ENCODE peak calls at places on chromosomes 1 and 21, in seven cellular contexts. U is EH, N is lower lobe of right lung, R is T1000, C is astrocyte of the spinal cord, O is left ventricle myocardium inferior, Z is A172. E is an unnamed sample.

GRCh38 chr1:222769181-222769580 is 32.2 kb downstream of the FAM177B start:
- DNase-seq in C (no peak), O (no peak), N (no peak), R (no peak), Z (no peak), U (no peak), E (no peak)

GRCh38 chr1:36248250-36248894 is 24.1 kb downstream of the THRAP3 start:
- DNase-seq in U (peak), R (peak), Z (peak), C (peak), O (peak), N (peak), E (peak)

GRCh38 chr21:44028287-44028659 is 16.2 kb downstream of the TRAPPC10 start:
- DNase-seq in N (no peak), C (no peak), O (no peak), R (no peak), U (no peak), Z (no peak), E (no peak)

GRCh38 chr1:46394108-46394871 is at the start of gene FAAH:
- DNase-seq in O (peak), R (no peak), N (peak), U (peak), Z (no peak), C (peak), E (no peak)

GRCh38 chr1:23483327-23484252 is at the start of gene ASAP3:
- DNase-seq in U (peak), N (peak), O (peak), R (no peak), Z (peak), C (peak), E (peak)

GRCh38 chr21:43719748-43720538 is 1.0 kb downstream of the PDXK start:
- DNase-seq in Z (no peak), C (no peak), U (no peak), R (no peak), O (no peak), N (peak), E (no peak)

GRCh38 chr21:35189077-35189863 is 140.2 kb upstream of the RUNX1 start:
- DNase-seq in U (peak), O (no peak), C (peak), Z (peak), N (no peak), R (no peak), E (peak)

GRCh38 chr1:32903991-32904776 is 3.0 kb upstream of the TMEM54 start:
- DNase-seq in U (no peak), Z (no peak), O (no peak), C (no peak), N (no peak), R (no peak), E (no peak)

GRCh38 chr1:89259283-89259971 is 13.2 kb downstream of the GBP5 start:
- DNase-seq in C (no peak), O (no peak), N (peak), R (no peak), Z (no peak), U (no peak), E (no peak)

GRCh38 chr1:204751883-204752687 is 66.5 kb upstream of the LRRN2 start:
- DNase-seq in Z (peak), O (no peak), U (no peak), C (no peak), N (no peak), R (no peak), E (peak)

GRCh38 chr1:29379438-29380073 is 143.2 kb downstream of the PTPRU start:
- DNase-seq in C (peak), R (no peak), U (peak), N (no peak), Z (peak), O (no peak), E (peak)